ENCODE peak calls at places on chromosomes 16 and 17, in six cellular contexts. Q, C, I, M, B and J are unnamed samples.

GRCh38 chr17:45436161-45436560 is 3.5 kb upstream of the ARHGAP27 start:
- DNase-seq in Q (no peak), C (no peak), I (no peak), M (no peak), B (no peak), J (no peak)

GRCh38 chr16:69073181-69073669 is 32.2 kb upstream of the HAS3 start:
- DNase-seq in Q (peak), C (peak), I (no peak), M (peak), B (no peak), J (no peak)

GRCh38 chr16:48378836-48379235 is 6.4 kb downstream of the SIAH1 start:
- DNase-seq in Q (no peak), C (no peak), I (no peak), M (peak), B (no peak), J (no peak)

GRCh38 chr17:56009795-56010715 is 143.2 kb upstream of the ANKFN1 start:
- DNase-seq in Q (peak), C (no peak), I (no peak), M (no peak), B (no peak), J (no peak)

GRCh38 chr16:68345351-68345810 is 34.6 kb downstream of the PRMT7 start:
- DNase-seq in Q (no peak), C (no peak), I (no peak), M (no peak), B (no peak), J (no peak)

GRCh38 chr17:44900894-44901293 is 1.6 kb upstream of the EFTUD2 start:
- DNase-seq in Q (peak), C (no peak), I (peak), M (peak), B (no peak), J (no peak)

GRCh38 chr16:85680352-85680944 is 8.3 kb downstream of the GINS2 start:
- DNase-seq in Q (no peak), C (no peak), I (no peak), M (no peak), B (no peak), J (no peak)

GRCh38 chr16:85479972-85480726 is 133.0 kb upstream of the GSE1 start:
- DNase-seq in Q (no peak), C (no peak), I (no peak), M (no peak), B (no peak), J (no peak)

GRCh38 chr16:10065014-10065413 is 117.2 kb downstream of the GRIN2A start:
- DNase-seq in Q (no peak), C (no peak), I (no peak), M (no peak), B (no peak), J (no peak)